ENCODE peak calls at places on chromosome 2, in six cellular contexts. F is stimulated activated CD4-positive, alpha-beta T cell treated with anti-CD3 and anti-CD28 coated beads, Interleukin-1b, Interleukin-23, amount 100 ng/mL, for 24 hours; Y is EL; M is AG08395; J is NCI-H226; C is epithelial cell of esophagus. Q is an unnamed sample.

GRCh38 chr2:53939656-53940055 is 31.1 kb downstream of the PSME4 start:
- DNase-seq in J (no peak), C (no peak), Y (no peak), M (no peak), F (no peak), Q (no peak)

GRCh38 chr2:85132392-85132791 is 800 bp upstream of the TCF7L1 start:
- DNase-seq in Y (peak), C (no peak), F (no peak), J (no peak), M (no peak), Q (no peak)

GRCh38 chr2:224843141-224843540 is 127.0 kb upstream of the CCDC195 start:
- DNase-seq in F (no peak), C (peak), J (peak), Y (peak), M (peak), Q (no peak)

GRCh38 chr2:189022002-189022401 is 47.8 kb downstream of the COL3A1 start:
- DNase-seq in M (peak), F (no peak), C (peak), J (peak), Y (peak), Q (no peak)

GRCh38 chr2:44097322-44097907 is 71.3 kb upstream of the PPM1B start:
- DNase-seq in M (no peak), C (no peak), F (no peak), Y (no peak), J (no peak), Q (no peak)

GRCh38 chr2:220101902-220102301 is 474.5 kb downstream of the SLC4A3 start:
- DNase-seq in C (no peak), Y (no peak), F (no peak), M (no peak), J (no peak), Q (no peak)

GRCh38 chr2:157831573-157832315 is 44.4 kb downstream of the ACVR1 start:
- DNase-seq in M (no peak), F (no peak), J (no peak), Y (no peak), C (no peak), Q (no peak)

GRCh38 chr2:53500181-53500580 is 267.4 kb upstream of the CHAC2 start:
- DNase-seq in C (peak), F (no peak), M (no peak), Y (no peak), J (no peak), Q (no peak)

GRCh38 chr2:62794791-62795190 is 89.3 kb downstream of the EHBP1 start:
- DNase-seq in C (peak), M (no peak), F (no peak), J (peak), Y (peak), Q (no peak)

GRCh38 chr2:190935054-190935453 is 54.4 kb downstream of the GLS start:
- DNase-seq in M (no peak), J (no peak), C (no peak), Y (no peak), F (no peak), Q (no peak)

GRCh38 chr2:235471186-235471747 is 22.6 kb upstream of the AGAP1 start:
- DNase-seq in M (no peak), J (no peak), Y (no peak), C (no peak), F (no peak), Q (no peak)

GRCh38 chr2:165777522-165778186 is 16.4 kb downstream of the GALNT3 start:
- DNase-seq in Y (peak), M (no peak), J (no peak), F (no peak), C (no peak), Q (no peak)

GRCh38 chr2:135052997-135053474 is 944 bp downstream of the RAB3GAP1 start:
- DNase-seq in Y (peak), M (no peak), J (no peak), C (peak), F (peak), Q (no peak)

GRCh38 chr2:18373664-18374063 is 186.8 kb downstream of the RDH14 start:
- DNase-seq in M (no peak), F (no peak), Y (no peak), J (no peak), C (no peak), Q (no peak)

Q was measured in NCI-H1048.